ENCODE peak calls at places on chromosomes 11 and 22, in five cellular contexts. O is Right ventricle myocardium superior, A is HuH-7.5, H is MCF 10A, R is H7. P is an unnamed sample.

GRCh38 chr11:13868710-13869403 is 93.7 kb upstream of the SPON1 start:
- DNase-seq in H (peak; percentile 52), O (no peak), A (no peak), R (no peak), P (no peak)

GRCh38 chr11:86688398-86689179 is 16.2 kb upstream of the ME3 start:
- DNase-seq in H (no peak), R (no peak), A (no peak), O (no peak), P (no peak)

GRCh38 chr22:47192651-47193437 is 430.4 kb downstream of the TBC1D22A start:
- DNase-seq in O (peak; percentile 28), R (peak; percentile 50), H (peak; percentile 23), A (no peak), P (peak; percentile 67)

GRCh38 chr22:26589367-26589844 is 526 bp downstream of the TPST2 start:
- DNase-seq in R (peak; percentile 74), H (no peak), A (peak; percentile 36), O (peak; percentile 63), P (peak; percentile 83)

GRCh38 chr11:97158256-97158655 is 768.4 kb downstream of the JRKL start:
- DNase-seq in O (no peak), R (no peak), H (no peak), A (no peak), P (no peak)

GRCh38 chr22:26168199-26168915 is 905 bp upstream of the SEZ6L start:
- DNase-seq in O (no peak), R (peak; percentile 45), H (no peak), A (no peak), P (no peak)

GRCh38 chr11:102416974-102417373 is 35.6 kb downstream of the TMEM123 start:
- DNase-seq in O (no peak), A (no peak), H (no peak), R (no peak), P (no peak)

GRCh38 chr22:46967445-46968358 is 205.3 kb downstream of the TBC1D22A start:
- DNase-seq in O (no peak), H (no peak), A (no peak), R (peak; percentile 73), P (peak; percentile 32)

GRCh38 chr22:49076300-49077035 is 751.2 kb downstream of the BRD1 start:
- DNase-seq in R (no peak), O (no peak), H (no peak), A (no peak), P (peak; percentile 43)

GRCh38 chr11:35853871-35854270 is 90.0 kb upstream of the LDLRAD3 start:
- DNase-seq in O (no peak), R (no peak), H (no peak), A (no peak), P (no peak)

GRCh38 chr22:45286854-45287551 is 2.3 kb downstream of the UPK3A start:
- DNase-seq in H (no peak), R (no peak), O (no peak), A (no peak), P (no peak)

GRCh38 chr11:120573756-120574354 is 62.3 kb downstream of the GRIK4 start:
- DNase-seq in O (no peak), H (no peak), R (no peak), A (no peak), P (peak; percentile 31)

GRCh38 chr11:103888541-103888951 is 147.9 kb upstream of the DDI1 start:
- DNase-seq in A (no peak), H (no peak), O (no peak), R (no peak), P (no peak)

GRCh38 chr11:134398644-134399292 is 13.3 kb downstream of the B3GAT1 start:
- DNase-seq in H (no peak), R (peak; percentile 60), O (no peak), A (no peak), P (no peak)

GRCh38 chr22:49086181-49086580 is 741.5 kb downstream of the BRD1 start:
- DNase-seq in A (no peak), R (peak; percentile 38), H (no peak), O (no peak), P (peak; percentile 25)

GRCh38 chr22:31876156-31877035 is 67.9 kb upstream of the YWHAH start:
- DNase-seq in A (no peak), O (no peak), H (no peak), R (no peak), P (no peak)

GRCh38 chr22:39496131-39496838 is 5.8 kb upstream of the MIEF1 start:
- DNase-seq in A (peak; percentile 66), H (peak; percentile 58), R (peak; percentile 71), O (peak; percentile 84), P (peak; percentile 91)

GRCh38 chr22:38107692-38108515 is 2.6 kb downstream of the BAIAP2L2 start:
- DNase-seq in H (peak; percentile 49), A (peak; percentile 90), O (peak; percentile 51), R (peak; percentile 66), P (no peak)

GRCh38 chr11:102780491-102780918 is at the start of gene MMP10:
- DNase-seq in A (no peak), O (no peak), R (peak; percentile 61), H (peak; percentile 65), P (no peak)